ENCODE peak calls at places on chromosomes 6 and 20, in seven cellular contexts. L is stomach, F is adrenal gland, Z is sigmoid colon, I is ovary, P is heart left ventricle, X is K562. E is an unnamed sample. For H3K27me3, the result is how much of the 10 kb centered on the place peaks cover.

GRCh38 chr6:37547564-37548061 is 47.9 kb upstream of the CCDC167 start:
- DNase-seq in X (no peak), F (peak), P (no peak), Z (no peak), I (no peak), L (no peak), E (peak)

GRCh38 chr6:37020426-37021211 is 15.2 kb downstream of the FGD2 start:
- DNase-seq in L (peak), P (no peak), I (no peak), Z (no peak), X (no peak), F (no peak), E (no peak)

GRCh38 chr20:57683876-57684275 is 25.9 kb downstream of the PMEPA1 start:
- DNase-seq in I (no peak), Z (no peak), X (no peak), P (no peak), F (no peak), L (no peak), E (no peak)

GRCh38 chr20:10731190-10731955 is 57.6 kb upstream of the JAG1 start:
- DNase-seq in X (no peak), P (no peak), Z (no peak), L (no peak), F (no peak), I (no peak), E (no peak)

GRCh38 chr6:16741112-16742016 is 19.9 kb downstream of the ATXN1 start:
- DNase-seq in P (no peak), I (no peak), F (no peak), L (no peak), Z (no peak), X (no peak), E (no peak)

GRCh38 chr20:52201395-52201794 is 9.8 kb upstream of the ZFP64 start:
- DNase-seq in P (no peak), Z (no peak), F (no peak), I (no peak), X (no peak), L (no peak), E (no peak)

GRCh38 chr20:10714236-10714975 is 40.6 kb upstream of the JAG1 start:
- DNase-seq in I (no peak), L (no peak), F (no peak), P (no peak), Z (no peak), X (no peak), E (no peak)

GRCh38 chr6:3013486-3013885 is 13.8 kb downstream of the NQO2 start:
- DNase-seq in X (no peak), F (peak), Z (no peak), P (no peak), L (peak), I (no peak), E (no peak)

GRCh38 chr20:51437182-51437923 is 105.2 kb downstream of the NFATC2 start:
- DNase-seq in Z (no peak), F (no peak), I (no peak), X (no peak), P (no peak), L (no peak), E (no peak)

GRCh38 chr6:26158581-26159416 is 71.6 kb downstream of the HFE start:
- DNase-seq in X (no peak), P (peak), F (peak), L (peak), I (peak), Z (peak), E (peak)

GRCh38 chr6:3409699-3410384 is 47.0 kb downstream of the SLC22A23 start:
- DNase-seq in P (no peak), X (peak), I (no peak), L (peak), Z (peak), F (no peak), E (peak)

GRCh38 chr20:7940341-7940740 is at the start of gene HAO1:
- DNase-seq in X (no peak), L (no peak), P (no peak), F (no peak), Z (no peak), I (no peak), E (no peak)

GRCh38 chr6:41733707-41734665 is 1.4 kb downstream of the TFEB start:
- DNase-seq in I (peak), Z (peak), P (peak), F (peak), X (peak), L (peak), E (peak)
- TF ChIP-seq POLR2A in I (peak), Z (no peak), P (no peak), F (peak), X (no peak), L (no peak), E (no peak)

DNA sequence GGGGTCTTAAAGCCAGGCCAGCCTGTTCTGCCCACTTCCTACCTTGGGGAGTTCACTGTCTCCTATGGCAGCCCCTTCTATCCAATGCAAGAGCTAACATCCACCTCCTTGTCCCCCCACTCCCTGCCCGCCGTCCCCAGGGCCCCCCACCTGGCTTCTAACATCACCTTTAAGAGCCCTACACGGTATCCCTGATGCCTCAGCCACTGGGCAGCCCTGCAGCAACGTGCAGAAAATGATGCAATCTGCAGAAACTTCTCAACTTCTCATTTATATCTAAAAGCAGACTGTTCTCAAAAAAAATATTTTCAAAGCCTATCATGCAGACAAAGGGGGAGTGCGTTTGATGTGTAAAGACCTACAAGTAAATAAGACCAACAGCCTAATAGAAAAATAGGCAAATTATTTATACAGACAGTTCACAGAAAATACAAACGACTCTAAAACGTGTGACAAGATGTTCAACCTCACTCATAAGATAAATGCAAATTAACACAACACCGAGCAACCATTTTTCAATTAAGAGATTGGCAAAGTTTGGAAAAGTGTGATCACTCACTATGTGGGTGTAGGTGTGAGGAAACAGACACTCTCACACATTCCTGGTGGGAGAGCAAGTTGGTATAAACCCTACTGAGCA is 15.2 kb upstream of the HCK start:
- DNase-seq in Z (no peak), I (no peak), L (no peak), P (no peak), F (no peak), X (no peak), E (no peak)
- H3K27me3 ChIP-seq in Z (under half), I (under half), L (under half), P (under half), F (under half), X (under half), E (under half)

DNA sequence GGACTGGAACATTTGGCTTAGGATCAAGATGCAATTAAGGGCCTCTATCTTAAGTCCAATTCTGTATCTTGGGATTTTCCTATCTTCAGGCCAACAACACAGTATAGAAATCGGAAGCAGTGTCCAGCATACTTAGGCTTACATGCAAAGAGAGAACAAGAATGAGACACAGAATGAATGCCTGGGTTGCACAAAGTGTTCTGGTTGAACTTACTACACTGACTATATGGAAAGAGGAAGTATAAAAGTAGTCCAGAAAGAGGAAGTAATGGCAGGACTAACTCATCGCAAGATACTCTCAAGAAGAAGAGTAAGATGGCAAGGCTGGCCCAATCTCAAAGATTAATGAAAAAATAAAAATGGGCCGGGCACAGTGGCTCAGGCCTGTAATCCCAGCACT is 87.6 kb downstream of the BTBD9 start:
- DNase-seq in I (no peak), F (no peak), L (no peak), X (no peak), Z (no peak), P (no peak), E (peak)
- H3K4me3 ChIP-seq in I (no peak), F (no peak), L (no peak), X (no peak), Z (no peak), P (no peak), E (no peak)

DNA sequence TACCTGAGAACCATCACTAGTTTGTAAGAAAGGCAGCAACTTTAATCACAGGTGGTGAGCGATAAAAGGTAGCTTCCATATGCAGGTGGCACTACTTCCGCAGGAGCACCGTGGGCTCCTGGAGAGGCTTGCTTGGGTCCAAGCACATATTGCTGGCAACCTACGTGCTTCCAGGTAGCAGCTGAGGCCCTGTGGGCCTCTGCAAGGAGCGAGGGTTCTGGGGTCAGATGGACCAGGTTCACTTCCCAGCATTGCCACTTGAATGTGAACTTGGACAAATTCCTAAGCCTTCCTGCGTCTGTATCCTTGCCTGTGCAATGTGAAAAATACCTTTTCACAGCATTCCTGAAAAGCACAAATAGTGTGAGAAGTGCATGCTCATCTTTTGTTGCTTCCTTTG is 31.0 kb downstream of the TXNDC5 start:
- DNase-seq in L (no peak), P (no peak), F (no peak), Z (no peak), I (no peak), X (no peak), E (no peak)
- TF ChIP-seq POLR2A in L (no peak), P (no peak), F (no peak), Z (no peak), I (no peak), X (no peak), E (no peak)

GRCh38 chr6:122289721-122290501 is 109.5 kb upstream of the HSF2 start:
- DNase-seq in I (no peak), P (no peak), L (no peak), Z (no peak), F (no peak), X (no peak), E (no peak)
- H3K27me3 ChIP-seq in I (under half), P (under half), L (under half), Z (under half), F (under half), X (under half), E (under half)

DNA sequence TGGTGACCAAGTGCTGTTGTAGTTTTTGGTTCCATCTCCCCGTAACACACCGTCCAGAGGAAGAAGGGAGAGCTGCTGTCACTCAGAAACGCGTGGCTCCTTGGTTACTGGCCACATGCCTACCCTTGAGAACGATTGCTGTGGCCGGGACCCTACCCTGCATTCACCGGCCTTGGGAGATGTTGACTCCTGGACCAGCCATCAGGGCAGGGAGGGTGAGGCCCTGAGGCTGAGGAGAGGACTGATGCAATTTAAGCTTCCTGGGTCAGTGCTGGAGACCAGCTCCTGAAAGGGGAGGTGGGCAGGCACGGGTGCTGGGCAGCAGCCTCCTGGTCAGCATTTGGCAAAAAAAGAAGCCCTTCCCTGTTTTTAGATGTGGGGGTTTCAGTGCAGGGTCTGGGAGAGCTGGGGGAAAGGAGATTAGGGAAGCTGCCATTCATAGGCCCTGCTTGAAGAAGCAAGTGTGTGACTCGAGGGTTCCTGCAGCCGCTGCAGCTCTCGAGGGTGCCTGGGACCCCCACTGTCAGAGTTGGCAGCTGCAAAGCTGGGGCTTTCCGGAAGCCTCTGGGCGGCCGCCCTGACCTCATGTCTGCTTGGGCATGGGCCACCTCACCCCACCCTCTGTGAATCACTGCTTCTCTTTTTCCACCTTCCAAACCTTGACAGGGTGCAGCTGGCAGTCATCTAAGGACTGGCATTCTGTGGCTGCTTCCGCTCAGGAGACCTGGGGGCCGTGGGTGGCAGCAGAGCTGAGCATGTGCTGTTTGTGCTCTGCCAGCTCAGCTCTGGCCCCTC is 31.7 kb downstream of the ERMARD start:
- DNase-seq in P (no peak), Z (no peak), L (no peak), X (no peak), I (no peak), F (no peak), E (no peak)
- H3K4me3 ChIP-seq in P (no peak), Z (no peak), L (no peak), X (no peak), I (no peak), F (no peak), E (no peak)

GRCh38 chr6:151043944-151044343 is 178.4 kb downstream of the MTHFD1L start:
- DNase-seq in P (no peak), Z (no peak), X (no peak), I (no peak), L (no peak), F (no peak), E (no peak)

GRCh38 chr6:151041686-151042085 is 176.2 kb downstream of the MTHFD1L start:
- DNase-seq in F (no peak), I (no peak), P (no peak), X (no peak), L (no peak), Z (no peak), E (no peak)

GRCh38 chr6:151044465-151045441 is 179.3 kb downstream of the MTHFD1L start:
- DNase-seq in P (peak), F (no peak), Z (peak), X (no peak), L (peak), I (peak), E (peak)
- TF ChIP-seq POLR2A in P (no peak), F (no peak), Z (no peak), X (no peak), L (no peak), I (no peak), E (peak)

GRCh38 chr6:159533568-159533967 is 159.5 kb downstream of the SOD2 start:
- DNase-seq in Z (no peak), I (no peak), P (no peak), X (no peak), F (no peak), L (no peak), E (no peak)

GRCh38 chr6:159527351-159527750 is 165.7 kb downstream of the SOD2 start:
- DNase-seq in X (no peak), L (no peak), P (no peak), I (no peak), F (no peak), Z (no peak), E (no peak)

GRCh38 chr6:159533016-159533415 is 160.0 kb downstream of the SOD2 start:
- DNase-seq in X (no peak), P (no peak), Z (no peak), L (no peak), F (no peak), I (no peak), E (no peak)

GRCh38 chr6:159532155-159532554 is 160.9 kb downstream of the SOD2 start:
- DNase-seq in I (no peak), L (no peak), Z (no peak), P (no peak), F (no peak), X (no peak), E (no peak)

GRCh38 chr6:159529820-159530405 is 163.1 kb downstream of the SOD2 start:
- DNase-seq in P (no peak), Z (no peak), L (no peak), X (no peak), I (no peak), F (no peak), E (no peak)
- H3K27me3 ChIP-seq in P (under half), Z (under half), L (under half), X (half or more), I (under half), F (under half), E (under half)

E was measured in Peyer's patch.